ENCODE peak calls at places on chromosomes 7 and 10, in seven cellular contexts. E is PC-3; U is T-helper 9 cell; D is fibroblast of pulmonary artery; Z is fibroblast of the conjunctiva; Q is stimulated activated CD4-positive, alpha-beta T cell treated with anti-CD3 and anti-CD28 coated beads, Interleukin-4, amount 100 ng/mL, for 4 hours; O is Peyer's patch. P is an unnamed sample.

GRCh38 chr7:142583424-142583823 is 165.8 kb upstream of the PRSS1 start:
- DNase-seq in E (peak; percentile 90), U (no peak), D (peak; percentile 71), Z (peak; percentile 69), Q (peak; percentile 3), O (no peak), P (peak; percentile 8)

GRCh38 chr7:100944138-100944537 is 5.2 kb upstream of the MUC3A start:
- DNase-seq in E (no peak), U (no peak), D (no peak), Z (no peak), Q (no peak), O (no peak), P (no peak)

GRCh38 chr10:62182595-62182994 is 86.0 kb downstream of the RTKN2 start:
- DNase-seq in E (no peak), U (no peak), D (no peak), Z (no peak), Q (no peak), O (no peak), P (no peak)

GRCh38 chr10:119001717-119002500 is 27.6 kb upstream of the NANOS1 start:
- DNase-seq in E (no peak), U (no peak), D (no peak), Z (no peak), Q (no peak), O (no peak), P (no peak)

GRCh38 chr10:28569506-28570159 is 36.7 kb downstream of the WAC start:
- DNase-seq in E (peak; percentile 9), U (no peak), D (peak; percentile 34), Z (no peak), Q (no peak), O (no peak), P (no peak)

GRCh38 chr7:110224643-110225042 is 866.3 kb upstream of the LRRN3 start:
- DNase-seq in E (peak; percentile 18), U (no peak), D (no peak), Z (no peak), Q (no peak), O (no peak), P (no peak)

GRCh38 chr7:103124429-103124979 is 24.4 kb downstream of the NAPEPLD start:
- DNase-seq in E (no peak), U (no peak), D (no peak), Z (no peak), Q (no peak), O (no peak), P (no peak)

GRCh38 chr7:48786951-48787350 is 137.4 kb upstream of the CDC14C start:
- DNase-seq in E (no peak), U (no peak), D (no peak), Z (no peak), Q (no peak), O (no peak), P (peak; percentile 6)

GRCh38 chr7:12028508-12028907 is 182.6 kb upstream of the TMEM106B start:
- DNase-seq in E (no peak), U (no peak), D (peak; percentile 11), Z (no peak), Q (no peak), O (no peak), P (no peak)

GRCh38 chr10:52740913-52741675 is 31.5 kb downstream of the MBL2 start:
- DNase-seq in E (peak; percentile 96), U (no peak), D (peak; percentile 56), Z (peak; percentile 1), Q (peak; percentile 5), O (no peak), P (peak; percentile 70)

GRCh38 chr10:50635286-50635685 is 11.5 kb upstream of the SGMS1 start:
- DNase-seq in E (peak; percentile 45), U (no peak), D (peak; percentile 76), Z (peak; percentile 76), Q (no peak), O (no peak), P (no peak)

GRCh38 chr7:96415293-96415940 is 93.5 kb upstream of the SLC25A13 start:
- DNase-seq in E (no peak), U (no peak), D (no peak), Z (no peak), Q (no peak), O (no peak), P (peak; percentile 52)

GRCh38 chr7:100556541-100556940 is 17.2 kb downstream of the SAP25 start:
- DNase-seq in E (no peak), U (no peak), D (peak; percentile 72), Z (no peak), Q (no peak), O (no peak), P (no peak)

GRCh38 chr7:30430777-30431176 is 47.8 kb downstream of the NOD1 start:
- DNase-seq in E (no peak), U (no peak), D (no peak), Z (no peak), Q (no peak), O (no peak), P (no peak)

GRCh38 chr7:32223721-32224120 is 153.5 kb upstream of the PDE1C start:
- DNase-seq in E (peak; percentile 19), U (no peak), D (no peak), Z (no peak), Q (no peak), O (no peak), P (no peak)

GRCh38 chr10:26517141-26517890 is 79.2 kb downstream of the APBB1IP start:
- DNase-seq in E (no peak), U (no peak), D (no peak), Z (no peak), Q (no peak), O (no peak), P (no peak)

GRCh38 chr10:88813200-88813599 is 10.7 kb downstream of the LIPM start:
- DNase-seq in E (no peak), U (no peak), D (no peak), Z (no peak), Q (no peak), O (no peak), P (no peak)

GRCh38 chr10:46272863-46273415 is 13.9 kb upstream of the ANTXRL start:
- DNase-seq in E (no peak), U (no peak), D (no peak), Z (no peak), Q (no peak), O (peak; percentile 14), P (no peak)

GRCh38 chr10:114678806-114679205 is 20.7 kb upstream of the ABLIM1 start:
- DNase-seq in E (no peak), U (no peak), D (no peak), Z (no peak), Q (no peak), O (no peak), P (no peak)

P was measured in left kidney.